ENCODE peak calls at places on chromosomes 7 and 10, in four cellular contexts. H is stimulated activated CD4-positive, alpha-beta T cell treated with anti-CD3 and anti-CD28 coated beads, Interleukin-12 subunit alpha, Interleukin-12 subunit beta, amount 100 ng/mL, for 4 hours; J is brain microvascular endothelial cell; U is uterus. G is an unnamed sample.

GRCh38 chr7:87342231-87342630 is 3.2 kb upstream of the CROT start:
- DNase-seq in J (no peak), U (no peak), H (no peak), G (no peak)

GRCh38 chr7:65269150-65269856 is 104.4 kb upstream of the ZNF92 start:
- DNase-seq in H (peak; percentile 23), U (peak; percentile 22), J (peak; percentile 78), G (no peak)

GRCh38 chr7:137743021-137743420 is 103.8 kb downstream of the DGKI start:
- DNase-seq in H (no peak), J (no peak), U (no peak), G (no peak)

GRCh38 chr7:123797673-123798526 is 47.1 kb upstream of the HYAL4 start:
- DNase-seq in H (no peak), J (peak; percentile 59), U (no peak), G (no peak)

GRCh38 chr7:81470724-81471379 is 299.0 kb downstream of the HGF start:
- DNase-seq in J (no peak), H (no peak), U (no peak), G (no peak)

GRCh38 chr10:87593702-87594101 is 66.0 kb upstream of the PAPSS2 start:
- DNase-seq in U (no peak), H (no peak), J (no peak), G (no peak)

GRCh38 chr10:88039496-88040200 is 176.2 kb downstream of the PTEN start:
- DNase-seq in J (peak; percentile 45), H (no peak), U (no peak), G (no peak)

GRCh38 chr7:74476546-74477095 is 22.9 kb downstream of the GTF2IRD1 start:
- DNase-seq in U (no peak), H (no peak), J (no peak), G (no peak)

GRCh38 chr7:106542550-106543220 is 118.3 kb downstream of the CCDC71L start:
- DNase-seq in J (peak; percentile 85), U (peak; percentile 72), H (peak; percentile 15), G (peak; percentile 3)

GRCh38 chr10:672139-672538 is 17.3 kb downstream of the DIP2C start:
- DNase-seq in U (no peak), H (no peak), J (no peak), G (no peak)

GRCh38 chr7:150367187-150367510 is 1.5 kb upstream of the REPIN1 start:
- DNase-seq in J (no peak), H (no peak), U (no peak), G (no peak)

GRCh38 chr10:51204691-51205090 is 130.4 kb downstream of the PRKG1 start:
- DNase-seq in H (no peak), U (no peak), J (no peak), G (no peak)

GRCh38 chr10:42491001-42491592 is 147.3 kb downstream of the ZNF33B start:
- DNase-seq in H (no peak), J (no peak), U (no peak), G (no peak)

GRCh38 chr7:139177696-139178095 is 53.3 kb upstream of the UBN2 start:
- DNase-seq in J (no peak), U (no peak), H (no peak), G (no peak)

GRCh38 chr7:99473315-99473596 is 566 bp downstream of the ZNF789 start:
- DNase-seq in H (no peak), U (no peak), J (peak; percentile 68), G (no peak)

GRCh38 chr10:78464856-78465221 is 431.2 kb downstream of the RPS24 start:
- DNase-seq in H (no peak), U (no peak), J (no peak), G (no peak)

GRCh38 chr7:214410-215212 is 22.2 kb downstream of the FAM20C start:
- DNase-seq in U (no peak), H (no peak), J (peak; percentile 48), G (no peak)

GRCh38 chr10:37222046-37222445 is 96.6 kb downstream of the ANKRD30A start:
- DNase-seq in J (no peak), H (no peak), U (no peak), G (no peak)

GRCh38 chr10:121519901-121520500 is 78.2 kb downstream of the FGFR2 start:
- DNase-seq in J (no peak), U (no peak), H (no peak), G (no peak)

GRCh38 chr10:28587270-28587969 is 54.5 kb downstream of the WAC start:
- DNase-seq in U (no peak), H (no peak), J (no peak), G (no peak)

GRCh38 chr7:33874943-33875342 is 30.4 kb upstream of the BMPER start:
- DNase-seq in J (no peak), U (peak; percentile 55), H (no peak), G (no peak)

GRCh38 chr7:104966022-104966421 is 48.0 kb upstream of the KMT2E start:
- DNase-seq in J (no peak), U (no peak), H (no peak), G (no peak)

GRCh38 chr10:88062798-88063472 is 199.5 kb downstream of the PTEN start:
- DNase-seq in U (no peak), H (no peak), J (peak; percentile 34), G (no peak)

GRCh38 chr7:5423272-5423843 is at the start of gene TNRC18:
- DNase-seq in H (no peak), J (no peak), U (peak; percentile 58), G (peak; percentile 47)

GRCh38 chr7:100570954-100571828 is 2.5 kb downstream of the SAP25 start:
- DNase-seq in H (no peak), J (no peak), U (peak; percentile 43), G (no peak)

GRCh38 chr10:98411768-98412167 is 3.2 kb downstream of the PYROXD2 start:
- DNase-seq in J (no peak), U (no peak), H (no peak), G (no peak)